ENCODE peak calls at places on chromosome 14, in ten cellular contexts. T, B, Y, P, C, J, W, M, S and U are unnamed samples.

GRCh38 chr14:34707722-34708121 is 6.7 kb downstream of the CFL2 start:
- DNase-seq in T (no peak), B (no peak), Y (no peak), P (no peak), C (no peak), J (no peak), W (no peak), M (no peak), S (no peak), U (no peak)

GRCh38 chr14:80164991-80165390 is 46.3 kb downstream of the DIO2 start:
- DNase-seq in T (no peak), B (no peak), Y (no peak), P (no peak), C (no peak), J (no peak), W (no peak), M (no peak), S (no peak), U (no peak)

GRCh38 chr14:34833545-34834523 is 41.3 kb downstream of the BAZ1A start:
- DNase-seq in T (no peak), B (no peak), Y (no peak), P (no peak), C (no peak), J (peak), W (no peak), M (no peak), S (no peak), U (no peak)

GRCh38 chr14:35386673-35387125 is 17.9 kb downstream of the NFKBIA start:
- DNase-seq in T (no peak), B (no peak), Y (no peak), P (no peak), C (no peak), J (no peak), W (no peak), M (no peak), S (no peak), U (no peak)

GRCh38 chr14:102352213-102352612 is 10.5 kb downstream of the CINP start:
- DNase-seq in T (no peak), B (no peak), Y (no peak), P (no peak), C (no peak), J (no peak), W (no peak), M (no peak), S (no peak), U (no peak)

GRCh38 chr14:98798099-98798498 is 473.9 kb downstream of the BCL11B start:
- DNase-seq in T (peak), B (no peak), Y (no peak), P (no peak), C (no peak), J (no peak), W (no peak), M (no peak), S (no peak), U (no peak)

GRCh38 chr14:101377069-101377468 is 184.2 kb upstream of the DIO3 start:
- DNase-seq in T (no peak), B (no peak), Y (no peak), P (no peak), C (no peak), J (no peak), W (no peak), M (no peak), S (no peak), U (no peak)

GRCh38 chr14:100844082-100844408 is 18.1 kb downstream of the MEG3 start:
- DNase-seq in T (no peak), B (no peak), Y (no peak), P (no peak), C (no peak), J (no peak), W (no peak), M (no peak), S (no peak), U (no peak)

GRCh38 chr14:57008534-57008933 is 198.3 kb upstream of the OTX2 start:
- DNase-seq in T (no peak), B (no peak), Y (no peak), P (no peak), C (no peak), J (no peak), W (no peak), M (no peak), S (no peak), U (no peak)

GRCh38 chr14:98623806-98624430 is 648.1 kb downstream of the BCL11B start:
- DNase-seq in T (no peak), B (no peak), Y (no peak), P (no peak), C (no peak), J (no peak), W (no peak), M (no peak), S (no peak), U (no peak)

GRCh38 chr14:23539209-23539866 is 12.2 kb downstream of the ZFHX2 start:
- DNase-seq in T (peak), B (no peak), Y (no peak), P (peak), C (no peak), J (peak), W (peak), M (peak), S (peak), U (peak)

GRCh38 chr14:105710119-105711057 is 184.0 kb downstream of the TMEM121 start:
- DNase-seq in T (no peak), B (no peak), Y (no peak), P (no peak), C (no peak), J (no peak), W (no peak), M (no peak), S (no peak), U (no peak)